ENCODE peak calls at places on chromosome 18, in seven cellular contexts. G is IMR-90, C is SK-N-SH, P is pancreas, E is BJ, F is ovary, U is left ventricle myocardium inferior. S is an unnamed sample. For H3K27me3, the result is how much of the 10 kb centered on the place peaks cover.

GRCh38 chr18:902179-902718 is 2.4 kb upstream of the ADCYAP1 start:
- DNase-seq in P (no peak), F (no peak), G (no peak), E (no peak), C (no peak), U (no peak), S (no peak)

GRCh38 chr18:5288517-5288935 is 7.0 kb downstream of the ZBTB14 start:
- DNase-seq in P (no peak), F (no peak), G (no peak), U (no peak), E (no peak), C (no peak), S (no peak)

GRCh38 chr18:58473071-58473470 is 155.8 kb downstream of the ALPK2 start:
- DNase-seq in G (peak), E (no peak), P (no peak), F (no peak), U (no peak), C (no peak), S (no peak)

GRCh38 chr18:74183110-74183509 is 34.8 kb downstream of the TIMM21 start:
- DNase-seq in U (no peak), E (no peak), F (no peak), G (no peak), C (no peak), P (no peak), S (no peak)

GRCh38 chr18:21682276-21683051 is 22.1 kb downstream of the ABHD3 start:
- DNase-seq in C (no peak), F (no peak), E (peak), U (no peak), P (no peak), G (peak), S (no peak)

GRCh38 chr18:3012306-3012919 is 531 bp downstream of the LPIN2 start:
- DNase-seq in C (peak), E (no peak), F (peak), U (peak), G (peak), P (peak), S (peak)

GRCh38 chr18:3264362-3264761 is 2.4 kb downstream of the MYL12B start:
- DNase-seq in P (no peak), F (no peak), C (no peak), G (peak), U (no peak), E (no peak), S (no peak)

GRCh38 chr18:58223717-58224424 is 179.8 kb downstream of the NEDD4L start:
- DNase-seq in E (peak), C (peak), P (peak), G (peak), F (no peak), U (no peak), S (peak)

GRCh38 chr18:3584897-3585460 is 135.0 kb downstream of the TGIF1 start:
- DNase-seq in P (no peak), E (no peak), G (no peak), F (no peak), U (no peak), C (no peak), S (no peak)

GRCh38 chr18:59846814-59847490 is 52.8 kb upstream of the PMAIP1 start:
- DNase-seq in C (no peak), G (peak), E (peak), U (no peak), F (no peak), P (peak), S (no peak)

GRCh38 chr18:22601481-22601880 is 183.8 kb upstream of the CTAGE1 start:
- DNase-seq in P (no peak), F (no peak), U (no peak), C (no peak), G (no peak), E (peak), S (no peak)

GRCh38 chr18:75204262-75204977 is 4.5 kb downstream of the PTGR3 start:
- DNase-seq in E (no peak), C (peak), F (peak), G (peak), P (no peak), U (peak), S (peak)

GRCh38 chr18:41530959-41531358 is 424.1 kb upstream of the PIK3C3 start:
- DNase-seq in E (no peak), C (no peak), P (no peak), G (no peak), U (no peak), F (no peak), S (no peak)

GRCh38 chr18:9417081-9417841 is 58.1 kb upstream of the RALBP1 start:
- DNase-seq in G (peak), E (no peak), U (peak), C (no peak), F (peak), P (no peak), S (peak)

GRCh38 chr18:44597797-44598196 is 82.9 kb upstream of the SETBP1 start:
- DNase-seq in P (no peak), E (no peak), C (no peak), U (no peak), G (no peak), F (no peak), S (no peak)

GRCh38 chr18:50877545-50878265 is 1.2 kb upstream of the ME2 start:
- DNase-seq in F (no peak), G (no peak), P (no peak), E (no peak), C (no peak), U (no peak), S (no peak)

GRCh38 chr18:7923105-7923504 is 356.0 kb downstream of the PTPRM start:
- DNase-seq in P (no peak), G (no peak), F (no peak), E (no peak), C (no peak), U (no peak), S (no peak)

DNA sequence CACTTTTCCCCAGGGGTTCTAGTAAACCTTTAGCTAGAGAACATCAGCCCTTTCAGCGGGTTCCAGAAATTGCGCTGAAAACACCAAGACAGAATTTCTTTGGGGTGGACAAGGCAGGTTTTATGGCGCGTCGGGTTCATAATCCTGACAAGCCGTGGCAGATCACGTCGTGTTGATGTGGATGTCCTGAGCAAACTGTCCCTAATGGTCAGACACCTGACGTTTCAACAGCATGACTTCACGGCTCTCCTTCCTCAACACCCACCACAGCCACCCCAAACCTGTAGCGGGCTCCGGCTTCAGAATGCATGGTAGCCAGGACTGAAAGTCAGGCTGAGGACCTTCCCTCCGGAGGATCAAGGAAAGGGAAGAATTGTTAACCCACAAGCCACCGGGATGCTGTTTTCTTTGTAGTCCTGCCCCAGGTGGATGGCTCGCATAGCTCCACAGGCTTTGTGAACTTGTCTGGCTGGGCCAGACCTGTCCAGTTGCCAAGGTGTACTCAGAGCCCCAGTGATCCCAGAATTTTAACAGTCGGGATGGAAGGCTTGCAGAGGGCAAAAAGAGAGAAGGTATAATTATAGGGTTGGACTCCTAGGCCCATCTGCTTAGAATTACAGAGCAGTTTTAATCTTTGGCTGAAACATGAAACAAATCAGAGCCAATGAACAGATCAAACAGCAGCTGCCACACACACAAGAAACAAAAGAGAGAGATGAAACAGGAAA is 1.5 kb downstream of the APCDD1 start:
- DNase-seq in C (no peak), F (no peak), G (no peak), P (no peak), E (no peak), U (no peak), S (no peak)
- H3K27me3 ChIP-seq in C (under half), F (under half), G (under half), P (under half), E (under half), U (under half), S (under half)

GRCh38 chr18:68429809-68430208 is 285.1 kb downstream of the TMX3 start:
- DNase-seq in F (no peak), C (no peak), U (no peak), P (no peak), G (peak), E (no peak), S (no peak)
- TF ChIP-seq CTCF in F (no peak), C (no peak), U (no peak), P (no peak), G (no peak), E (no peak), S (no peak)

DNA sequence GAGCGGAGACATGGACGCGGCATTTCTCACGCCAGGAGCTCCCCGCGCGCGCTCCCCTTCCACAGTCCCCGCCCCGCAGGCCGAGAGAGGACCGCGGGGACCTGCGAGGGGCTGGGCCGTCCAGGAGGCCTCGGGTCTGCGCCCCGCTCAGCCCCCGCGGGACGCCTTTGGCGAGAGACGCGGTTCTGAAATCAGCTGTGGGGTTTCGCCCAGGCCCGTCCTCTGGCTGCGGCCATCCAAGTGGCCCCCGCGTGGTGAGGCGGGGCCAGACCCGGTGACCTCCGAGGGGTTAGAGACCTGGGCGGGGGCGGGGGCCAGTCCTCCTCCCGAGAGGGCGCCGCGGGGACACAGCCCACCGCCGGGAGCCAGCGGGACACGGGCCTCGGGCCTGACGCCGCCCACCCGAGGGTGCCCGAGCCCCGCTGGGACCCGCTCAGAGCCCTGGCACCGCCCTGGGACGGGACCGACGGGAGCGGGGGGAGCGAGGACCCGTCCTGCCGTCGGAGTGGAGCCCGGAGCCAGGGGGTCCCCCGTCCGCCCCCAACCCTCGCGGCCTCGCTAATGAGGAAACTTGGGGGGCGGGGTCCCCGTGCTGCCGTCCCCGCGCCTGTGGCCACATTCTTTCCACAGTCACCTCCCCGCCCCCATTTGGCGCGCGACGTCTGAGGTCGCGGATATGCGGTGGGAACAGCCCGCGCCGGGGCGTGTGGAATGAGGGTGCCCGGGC is 6.1 kb upstream of the SALL3 start:
- DNase-seq in E (no peak), P (no peak), G (no peak), F (no peak), C (no peak), U (no peak), S (no peak)
- H3K27me3 ChIP-seq in E (under half), P (under half), G (half or more), F (under half), C (half or more), U (half or more), S (half or more)

GRCh38 chr18:29879763-29880162 is 1162.8 kb downstream of the DSC3 start:
- DNase-seq in P (no peak), F (no peak), C (no peak), U (no peak), G (no peak), E (no peak), S (no peak)

GRCh38 chr18:29873211-29873610 is 1169.3 kb downstream of the DSC3 start:
- DNase-seq in G (no peak), C (no peak), P (no peak), F (no peak), E (no peak), U (no peak), S (no peak)

GRCh38 chr18:29874519-29875098 is 1167.9 kb downstream of the DSC3 start:
- DNase-seq in U (no peak), G (peak), C (peak), P (no peak), F (no peak), E (no peak), S (no peak)
- TF ChIP-seq CTCF in U (peak), G (peak), C (peak), P (no peak), F (no peak), E (peak), S (peak)

DNA sequence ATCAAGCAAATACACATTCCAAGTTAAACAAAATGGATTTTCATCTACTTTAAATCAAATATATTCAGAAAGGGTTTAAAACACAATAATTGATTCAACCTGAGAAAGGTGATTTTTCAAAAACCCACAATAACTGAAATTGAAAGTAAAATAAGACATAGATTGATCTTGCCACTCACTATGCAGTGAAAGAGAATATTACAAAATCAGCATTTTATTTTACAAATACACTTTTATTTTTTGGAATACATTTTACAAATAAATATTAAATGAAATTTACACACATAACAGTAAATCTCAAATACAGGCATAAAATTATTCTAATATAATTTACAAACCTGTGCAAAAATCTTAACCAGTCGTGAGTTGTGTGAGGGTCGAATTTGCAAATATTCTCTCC is 11.5 kb downstream of the CEP76 start:
- DNase-seq in G (no peak), P (no peak), F (no peak), C (no peak), E (no peak), U (no peak), S (no peak)
- H3K27me3 ChIP-seq in G (under half), P (under half), F (under half), C (under half), E (under half), U (under half), S (under half)

GRCh38 chr18:42730272-42730671 is 385.2 kb downstream of the RIT2 start:
- DNase-seq in U (no peak), E (no peak), F (no peak), C (peak), G (no peak), P (no peak), S (no peak)
- TF ChIP-seq CTCF in U (peak), E (no peak), F (no peak), C (peak), G (no peak), P (no peak), S (no peak)

GRCh38 chr18:6837904-6838303 is 108.4 kb downstream of the ARHGAP28 start:
- DNase-seq in E (no peak), F (no peak), G (no peak), P (no peak), U (no peak), C (no peak), S (no peak)
- H3K27me3 ChIP-seq in E (under half), F (under half), G (under half), P (under half), U (under half), C (under half), S (under half)

DNA sequence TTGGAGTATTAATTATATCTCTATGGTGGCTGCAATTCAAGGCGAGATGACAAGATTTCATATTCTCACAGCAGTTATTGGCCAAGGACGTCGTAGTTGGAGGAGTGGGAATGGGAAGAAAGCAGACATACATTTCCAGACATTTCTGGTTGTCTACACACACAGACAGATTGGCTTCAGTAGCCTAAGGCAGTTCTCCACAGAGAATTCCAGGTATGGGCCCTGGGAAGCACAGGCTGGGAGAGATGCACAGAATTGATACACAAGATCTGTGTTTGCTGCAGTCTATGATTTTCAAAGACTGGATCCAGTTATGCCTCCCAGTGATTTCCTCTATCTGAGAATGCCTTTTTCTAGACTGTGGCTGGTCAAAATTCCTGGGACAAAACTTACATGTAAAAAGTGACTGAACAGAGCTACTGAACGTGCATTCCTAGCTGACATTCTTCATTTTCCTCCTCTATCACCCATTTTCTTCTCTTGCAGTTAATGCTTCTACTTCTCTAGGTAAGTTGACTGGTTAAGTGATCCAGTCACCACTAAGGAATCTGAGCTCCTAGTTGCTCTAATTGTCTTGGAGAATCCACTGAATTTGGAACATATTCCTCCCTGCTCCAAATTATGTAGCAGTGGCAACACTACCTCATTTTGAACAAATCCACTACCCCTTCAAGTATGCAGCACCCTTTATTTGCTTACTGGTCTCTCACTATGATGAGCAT is 386.7 kb upstream of the CDH7 start:
- DNase-seq in F (no peak), E (no peak), P (no peak), G (no peak), C (no peak), U (no peak), S (no peak)
- TF ChIP-seq CTCF in F (no peak), E (no peak), P (no peak), G (no peak), C (no peak), U (no peak), S (no peak)

S was measured in heart left ventricle.